ENCODE peak calls at places on chromosomes 13 and 19, in five cellular contexts. Z is PC-9, O is GM23248, T is IMR-90, M is testis. E is an unnamed sample.
A peak's percentile ranks its signal among the peaks of the same experiment; 100 is the strongest.

GRCh38 chr19:3270908-3271307 is 46.4 kb downstream of the CELF5 start:
- DNase-seq in M (peak; percentile 74), Z (peak; percentile 67), T (peak; percentile 45), O (peak; percentile 73), E (peak; percentile 47)

GRCh38 chr13:45737571-45738002 is 35.5 kb downstream of the CBY2 start:
- DNase-seq in O (no peak), T (no peak), M (no peak), Z (no peak), E (peak; percentile 13)

GRCh38 chr13:113066746-113067145 is 38.8 kb upstream of the F7 start:
- DNase-seq in Z (no peak), O (no peak), M (no peak), T (no peak), E (no peak)

GRCh38 chr19:33134571-33135041 is 2.7 kb downstream of the WDR88 start:
- DNase-seq in T (no peak), Z (no peak), M (no peak), O (no peak), E (no peak)

GRCh38 chr13:30126903-30127428 is 180.4 kb downstream of the KATNAL1 start:
- DNase-seq in T (peak; percentile 61), Z (no peak), O (peak; percentile 47), M (no peak), E (no peak)

GRCh38 chr13:75326173-75327131 is 155.5 kb downstream of the TBC1D4 start:
- DNase-seq in M (no peak), O (peak; percentile 8), Z (no peak), T (peak; percentile 53), E (no peak)

GRCh38 chr19:15283141-15283885 is 49.0 kb downstream of the BRD4 start:
- DNase-seq in T (peak; percentile 59), M (no peak), Z (no peak), O (peak; percentile 92), E (no peak)

GRCh38 chr13:42807236-42807635 is 25.9 kb downstream of the FAM216B start:
- DNase-seq in M (no peak), Z (no peak), O (no peak), T (peak; percentile 20), E (no peak)

GRCh38 chr19:46211201-46211881 is 18.2 kb upstream of the IGFL1 start:
- DNase-seq in O (peak; percentile 24), M (peak; percentile 17), T (no peak), Z (peak; percentile 99), E (peak; percentile 17)

GRCh38 chr13:20340136-20340758 is 108.1 kb upstream of the GJB6 start:
- DNase-seq in T (no peak), O (no peak), Z (no peak), M (peak; percentile 20), E (no peak)

GRCh38 chr13:37769545-37769944 is 100.0 kb downstream of the TRPC4 start:
- DNase-seq in O (no peak), M (no peak), Z (no peak), T (no peak), E (no peak)

GRCh38 chr19:30482956-30483355 is 110.8 kb downstream of the ZNF536 start:
- DNase-seq in Z (no peak), O (no peak), T (no peak), M (no peak), E (no peak)

GRCh38 chr19:46409146-46409545 is 4.2 kb downstream of the CCDC8 start:
- DNase-seq in M (no peak), O (no peak), T (no peak), Z (no peak), E (no peak)

GRCh38 chr19:2549701-2550191 is 73.8 kb downstream of the GADD45B start:
- DNase-seq in O (peak; percentile 96), T (peak; percentile 88), Z (no peak), M (peak; percentile 54), E (peak; percentile 29)

GRCh38 chr13:40480012-40480914 is 186.2 kb downstream of the FOXO1 start:
- DNase-seq in M (no peak), O (no peak), Z (no peak), T (no peak), E (peak; percentile 69)

GRCh38 chr19:3516675-3517207 is 10.6 kb downstream of the FZR1 start:
- DNase-seq in T (no peak), M (no peak), O (no peak), Z (peak; percentile 47), E (no peak)

DNA sequence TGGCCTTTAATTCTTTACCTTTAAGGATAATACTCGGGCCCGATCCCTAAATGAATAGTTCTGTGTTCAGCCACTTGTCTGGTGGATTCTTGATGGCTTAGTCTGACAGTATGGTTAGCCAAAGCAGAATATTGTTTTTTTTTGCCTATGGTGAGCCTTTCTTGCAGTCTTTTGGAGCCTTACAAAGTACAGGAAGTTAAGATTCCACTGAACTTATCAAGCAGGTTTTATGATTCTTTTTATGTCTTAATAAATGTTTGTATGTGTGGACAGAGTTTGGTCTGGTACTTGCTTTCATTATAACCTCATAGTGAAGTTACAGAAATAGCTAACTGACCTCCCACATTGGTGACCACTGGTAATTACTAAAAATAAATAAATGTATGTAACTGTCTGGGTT is 17.1 kb downstream of the PCCA start:
- DNase-seq in T (peak; percentile 37), M (no peak), Z (no peak), O (no peak), E (no peak)
- H3K27ac ChIP-seq in T (no peak overlapping the region), M (no peak overlapping the region), Z (no peak overlapping the region), O (no peak overlapping the region), E (no peak overlapping the region)

GRCh38 chr13:94987869-94988268 is 275.5 kb upstream of the SOX21 start:
- DNase-seq in Z (no peak), M (no peak), O (peak; percentile 19), T (no peak), E (no peak)
- H3K4me1 ChIP-seq in Z (no peaks in the 10 kb centered on the region), M (no peaks in the 10 kb centered on the region), O (no peaks in the 10 kb centered on the region), T (no peaks in the 10 kb centered on the region), E (no peaks in the 10 kb centered on the region)

DNA sequence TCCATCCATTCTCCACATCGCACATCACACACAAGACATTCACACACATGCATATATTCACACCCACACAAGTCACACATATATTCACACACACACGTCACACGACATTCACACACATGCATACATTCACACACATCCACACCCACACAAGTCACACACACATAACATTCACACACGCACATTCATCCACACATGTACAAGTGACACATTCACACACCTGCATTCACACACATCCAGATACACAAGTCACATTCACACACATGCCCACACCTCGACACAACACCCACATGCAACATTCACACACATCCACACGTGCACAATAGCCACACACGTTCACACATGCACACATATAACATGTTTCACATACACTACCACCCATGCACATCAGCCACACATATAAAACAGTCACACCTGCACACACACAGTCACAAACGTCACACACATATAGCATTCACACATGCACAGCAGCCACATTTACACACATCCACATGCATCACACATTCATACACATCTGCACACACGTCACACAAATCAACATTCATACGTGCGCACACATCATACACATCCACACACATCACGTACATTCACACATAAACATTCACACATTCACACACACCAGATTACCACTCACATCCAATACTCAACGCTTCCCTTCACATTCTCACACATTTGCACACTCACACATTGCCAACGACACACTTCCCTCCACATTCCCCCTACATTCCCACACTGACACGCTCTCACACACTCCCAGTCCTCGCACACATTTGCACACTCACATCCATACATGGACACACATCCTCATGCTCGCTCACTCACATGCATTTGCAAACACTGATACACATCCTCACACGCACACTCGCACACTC is 41.0 kb downstream of the ANKRD10 start:
- DNase-seq in Z (no peak), O (no peak), M (no peak), T (no peak), E (no peak)
- H3K27ac ChIP-seq in Z (no peak overlapping the region), O (no peak overlapping the region), M (no peak overlapping the region), T (no peak overlapping the region), E (no peak overlapping the region)

DNA sequence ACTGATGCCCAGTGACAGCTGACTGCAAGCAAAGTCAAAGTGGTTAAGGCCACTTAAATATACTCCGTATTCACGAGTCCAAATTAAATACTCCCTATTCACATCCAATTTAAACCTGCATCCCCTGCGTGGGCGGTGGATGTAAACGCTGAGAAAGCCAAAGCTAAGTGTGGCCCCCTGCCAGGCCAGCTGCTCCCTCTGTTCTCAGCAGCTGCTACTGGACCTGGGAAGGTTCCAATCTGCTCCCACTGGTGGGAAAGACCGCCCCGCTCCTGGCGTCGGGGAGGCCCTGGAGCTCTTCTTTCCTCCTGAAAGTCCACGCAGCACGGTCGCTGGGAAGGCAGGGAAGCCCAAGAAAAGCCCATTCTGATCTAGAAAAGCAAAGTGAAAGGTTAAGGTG is 205.4 kb upstream of the GPR12 start:
- DNase-seq in M (peak; percentile 62), T (peak; percentile 93), O (peak; percentile 46), Z (no peak), E (peak; percentile 96)
- H3K4me1 ChIP-seq in M (peaks cover 26% of the 10 kb centered on the region), T (peaks cover 18% of the 10 kb centered on the region), O (no peaks in the 10 kb centered on the region), Z (no peaks in the 10 kb centered on the region), E (peaks cover 48% of the 10 kb centered on the region)